ENCODE peak calls at places on chromosome 1, in five cellular contexts. N is GM12865, S is NCI-H1436, M is NCI-H187 treated with DMSO at 0.1 percent for 48 hours, C is pons. D is an unnamed sample.

GRCh38 chr1:162070094-162070748 is 730 bp downstream of the NOS1AP start:
- DNase-seq in C (peak; percentile 24), S (no peak), M (no peak), N (no peak), D (peak; percentile 85)

GRCh38 chr1:35573198-35573775 is at the start of gene TFAP2E:
- DNase-seq in N (no peak), S (no peak), M (no peak), C (peak; percentile 47), D (peak; percentile 89)

GRCh38 chr1:155128755-155129473 is 1.2 kb downstream of the EFNA1 start:
- DNase-seq in N (no peak), S (no peak), C (peak; percentile 65), M (no peak), D (peak; percentile 90)

GRCh38 chr1:168803696-168804510 is 74.9 kb upstream of the DPT start:
- DNase-seq in S (peak; percentile 7), N (no peak), C (peak; percentile 87), M (peak; percentile 89), D (peak; percentile 61)

GRCh38 chr1:204400893-204401510 is 10.6 kb downstream of the PPP1R15B start:
- DNase-seq in N (no peak), C (no peak), S (no peak), M (no peak), D (no peak)

GRCh38 chr1:17370618-17371017 is 1.4 kb upstream of the PADI6 start:
- DNase-seq in S (no peak), N (peak; percentile 16), C (no peak), M (no peak), D (peak; percentile 23)

GRCh38 chr1:27669876-27670275 is 2.1 kb downstream of the IFI6 start:
- DNase-seq in C (no peak), M (no peak), S (no peak), N (no peak), D (no peak)

GRCh38 chr1:57319165-57319564 is 104.7 kb downstream of the DAB1 start:
- DNase-seq in N (no peak), M (no peak), S (no peak), C (no peak), D (no peak)

GRCh38 chr1:228000836-228001563 is 5.8 kb upstream of the WNT3A start:
- DNase-seq in S (no peak), N (no peak), C (no peak), M (no peak), D (no peak)

GRCh38 chr1:229342902-229343587 is at the start of gene CCSAP:
- DNase-seq in N (peak; percentile 55), S (peak; percentile 86), C (peak; percentile 63), M (no peak), D (peak; percentile 73)

GRCh38 chr1:234770031-234770795 is 160.2 kb upstream of the IRF2BP2 start:
- DNase-seq in N (no peak), C (no peak), M (no peak), S (no peak), D (no peak)

GRCh38 chr1:165376041-165376810 is 19.7 kb upstream of the LMX1A start:
- DNase-seq in C (peak; percentile 73), M (no peak), S (peak; percentile 20), N (no peak), D (no peak)

GRCh38 chr1:92923664-92924063 is 37.6 kb downstream of the DIPK1A start:
- DNase-seq in S (no peak), M (no peak), N (no peak), C (no peak), D (no peak)

GRCh38 chr1:242449211-242449610 is 75.3 kb downstream of the PLD5 start:
- DNase-seq in C (no peak), N (no peak), S (peak; percentile 44), M (no peak), D (no peak)

GRCh38 chr1:112358798-112359408 is 37.1 kb upstream of the CTTNBP2NL start:
- DNase-seq in M (no peak), N (peak; percentile 56), S (peak; percentile 11), C (peak; percentile 65), D (peak; percentile 75)

GRCh38 chr1:29698033-29698432 is 461.7 kb downstream of the PTPRU start:
- DNase-seq in M (no peak), C (no peak), N (peak; percentile 16), S (peak; percentile 61), D (peak; percentile 53)

GRCh38 chr1:211372463-211372862 is 45.8 kb downstream of the TRAF5 start:
- DNase-seq in C (no peak), M (no peak), S (no peak), N (no peak), D (no peak)

GRCh38 chr1:7014640-7014930 is 229.3 kb downstream of the CAMTA1 start:
- DNase-seq in N (no peak), M (no peak), C (no peak), S (no peak), D (no peak)

GRCh38 chr1:51305371-51305823 is 25.0 kb downstream of the TTC39A start:
- DNase-seq in C (no peak), M (no peak), N (no peak), S (no peak), D (no peak)

GRCh38 chr1:75482951-75483350 is 128.0 kb downstream of the SLC44A5 start:
- DNase-seq in S (no peak), M (no peak), N (no peak), C (no peak), D (no peak)

GRCh38 chr1:231165371-231165770 is 3.5 kb downstream of the TRIM67 start:
- DNase-seq in M (no peak), C (no peak), N (no peak), S (no peak), D (no peak)

GRCh38 chr1:67441739-67442286 is 11.6 kb upstream of the SERBP1 start:
- DNase-seq in M (no peak), S (no peak), C (no peak), N (no peak), D (no peak)

GRCh38 chr1:67479146-67479891 is 49.1 kb upstream of the SERBP1 start:
- DNase-seq in S (no peak), C (no peak), M (no peak), N (no peak), D (no peak)

GRCh38 chr1:116754203-116754977 is at the start of gene CD2:
- DNase-seq in N (no peak), S (no peak), M (no peak), C (no peak), D (no peak)

GRCh38 chr1:155196103-155196892 is 11.4 kb downstream of the THBS3 start:
- DNase-seq in M (no peak), C (peak; percentile 58), S (no peak), N (no peak), D (no peak)

GRCh38 chr1:118479351-118479750 is 294.3 kb upstream of the SPAG17 start:
- DNase-seq in C (no peak), M (no peak), N (no peak), S (no peak), D (no peak)

GRCh38 chr1:67347688-67348472 is 40.2 kb downstream of the IL12RB2 start:
- DNase-seq in N (peak; percentile 58), S (peak; percentile 14), C (peak; percentile 66), M (no peak), D (peak; percentile 78)

GRCh38 chr1:77671836-77672235 is 10.6 kb downstream of the ZZZ3 start:
- DNase-seq in C (peak; percentile 88), M (no peak), N (no peak), S (no peak), D (no peak)

GRCh38 chr1:35565742-35566133 is 7.4 kb upstream of the TFAP2E start:
- DNase-seq in M (no peak), S (no peak), N (no peak), C (no peak), D (no peak)

GRCh38 chr1:213564215-213564659 is 423.5 kb upstream of the PROX1 start:
- DNase-seq in C (peak; percentile 26), M (no peak), N (no peak), S (no peak), D (peak; percentile 61)

GRCh38 chr1:202807367-202807925 is 775 bp downstream of the KDM5B start:
- DNase-seq in S (peak; percentile 34), N (no peak), M (no peak), C (no peak), D (no peak)

GRCh38 chr1:233597489-233597901 is 16.4 kb upstream of the KCNK1 start:
- DNase-seq in C (no peak), N (peak; percentile 62), M (no peak), S (no peak), D (no peak)

GRCh38 chr1:108016451-108016920 is 51.5 kb upstream of the VAV3 start:
- DNase-seq in M (no peak), C (no peak), S (no peak), N (peak; percentile 34), D (no peak)

GRCh38 chr1:234272656-234273312 is 100.5 kb upstream of the COA6 start:
- DNase-seq in N (no peak), S (no peak), C (no peak), M (no peak), D (no peak)

GRCh38 chr1:64532646-64533045 is 62.7 kb downstream of the CACHD1 start:
- DNase-seq in C (no peak), N (no peak), M (no peak), S (no peak), D (no peak)

GRCh38 chr1:116908266-116908665 is 1.4 kb upstream of the PTGFRN start:
- DNase-seq in S (no peak), N (no peak), M (no peak), C (no peak), D (no peak)

D was measured in NCI-H526.